ENCODE peak calls at places on chromosomes 16 and 17, in four cellular contexts. Z is SK-N-SH, R is fibroblast of lung, V is HCT116. L is an unnamed sample.
A peak's percentile ranks its signal among the peaks of the same experiment; 100 is the strongest.

GRCh38 chr17:74288785-74289184 is 14.8 kb downstream of the DNAI2 start:
- DNase-seq in Z (no peak), R (no peak), V (no peak), L (no peak)

GRCh38 chr17:21453144-21453982 is 77.2 kb downstream of the KCNJ12 start:
- DNase-seq in Z (peak; percentile 63), R (no peak), V (no peak), L (no peak)

GRCh38 chr17:32111141-32111771 is 31.0 kb upstream of the RHOT1 start:
- DNase-seq in Z (peak; percentile 60), R (peak; percentile 53), V (no peak), L (peak; percentile 72)

GRCh38 chr16:18048858-18049257 is 287.7 kb downstream of the NPIPA8 start:
- DNase-seq in Z (no peak), R (no peak), V (no peak), L (peak; percentile 10)

GRCh38 chr16:27547134-27547533 is 2.6 kb downstream of the GTF3C1 start:
- DNase-seq in Z (no peak), R (peak; percentile 82), V (no peak), L (peak; percentile 55)

GRCh38 chr16:13350000-13350399 is 448.6 kb downstream of the SHISA9 start:
- DNase-seq in Z (no peak), R (no peak), V (no peak), L (no peak)

GRCh38 chr16:25228372-25228771 is 11.6 kb downstream of the AQP8 start:
- DNase-seq in Z (no peak), R (no peak), V (no peak), L (no peak)

GRCh38 chr17:27733771-27734170 is 66.6 kb downstream of the NOS2 start:
- DNase-seq in Z (no peak), R (no peak), V (no peak), L (no peak)

GRCh38 chr16:67278773-67279295 is 498 bp upstream of the PLEKHG4 start:
- DNase-seq in Z (peak; percentile 90), R (no peak), V (no peak), L (no peak)

GRCh38 chr17:73625975-73626706 is 18.1 kb downstream of the SDK2 start:
- DNase-seq in Z (no peak), R (no peak), V (no peak), L (peak; percentile 31)

GRCh38 chr16:85137323-85138072 is 25.2 kb upstream of the CIBAR2 start:
- DNase-seq in Z (peak; percentile 96), R (peak; percentile 80), V (no peak), L (peak; percentile 92)
- H2AFZ ChIP-seq in Z (peak overlapping the region; percentile 90), R (no peak overlapping the region), V (no peak overlapping the region), L (peak overlapping the region; percentile 21)

DNA sequence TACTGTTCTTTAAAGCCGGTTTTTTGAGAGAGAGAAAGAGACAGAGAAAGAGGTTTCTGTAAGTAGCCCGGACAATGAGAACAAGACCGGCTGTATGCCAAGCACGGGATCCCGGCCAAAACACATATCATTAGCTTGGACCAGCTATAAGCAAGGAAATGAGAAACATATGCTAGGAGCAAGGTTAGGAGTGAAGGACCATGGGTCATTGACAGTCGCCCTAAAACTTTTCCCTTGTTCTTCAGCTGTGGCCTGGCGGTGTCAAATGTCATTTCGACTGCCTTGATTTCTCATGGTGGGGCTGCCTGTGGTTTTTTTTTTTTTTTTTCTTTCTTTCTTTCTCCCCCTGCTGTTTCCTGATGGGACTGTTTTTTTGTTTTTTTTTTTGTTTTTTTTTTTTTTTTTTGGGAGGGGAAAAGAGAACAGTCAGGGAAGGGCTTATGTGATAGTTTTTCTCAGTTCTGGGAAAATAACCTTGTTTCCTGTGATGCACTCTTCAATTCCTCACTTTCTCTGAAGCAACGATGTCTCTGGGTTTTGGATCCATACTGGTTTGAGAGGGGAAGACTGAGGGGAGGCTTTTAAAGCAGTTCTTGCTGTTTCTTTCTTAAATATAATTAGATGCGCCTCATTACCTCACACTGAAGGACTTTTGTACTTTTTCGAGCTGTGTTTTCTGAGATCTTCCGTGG is 124.8 kb upstream of the ZFHX3 start:
- DNase-seq in Z (peak; percentile 80), R (peak; percentile 91), V (no peak), L (peak; percentile 58)
- H3K4me3 ChIP-seq in Z (no peak overlapping the region), R (peak overlapping the region; percentile 36), V (no peak overlapping the region), L (no peak overlapping the region)

GRCh38 chr16:50709061-50709695 is 15.8 kb downstream of the NOD2 start:
- DNase-seq in Z (no peak), R (no peak), V (no peak), L (no peak)
- H2AFZ ChIP-seq in Z (no peak overlapping the region), R (no peak overlapping the region), V (no peak overlapping the region), L (no peak overlapping the region)

GRCh38 chr17:14330492-14330920 is 29.6 kb downstream of the HS3ST3B1 start:
- DNase-seq in Z (no peak), R (peak; percentile 42), V (no peak), L (no peak)
- H3K4me3 ChIP-seq in Z (no peak overlapping the region), R (no peak overlapping the region), V (no peak overlapping the region), L (no peak overlapping the region)

DNA sequence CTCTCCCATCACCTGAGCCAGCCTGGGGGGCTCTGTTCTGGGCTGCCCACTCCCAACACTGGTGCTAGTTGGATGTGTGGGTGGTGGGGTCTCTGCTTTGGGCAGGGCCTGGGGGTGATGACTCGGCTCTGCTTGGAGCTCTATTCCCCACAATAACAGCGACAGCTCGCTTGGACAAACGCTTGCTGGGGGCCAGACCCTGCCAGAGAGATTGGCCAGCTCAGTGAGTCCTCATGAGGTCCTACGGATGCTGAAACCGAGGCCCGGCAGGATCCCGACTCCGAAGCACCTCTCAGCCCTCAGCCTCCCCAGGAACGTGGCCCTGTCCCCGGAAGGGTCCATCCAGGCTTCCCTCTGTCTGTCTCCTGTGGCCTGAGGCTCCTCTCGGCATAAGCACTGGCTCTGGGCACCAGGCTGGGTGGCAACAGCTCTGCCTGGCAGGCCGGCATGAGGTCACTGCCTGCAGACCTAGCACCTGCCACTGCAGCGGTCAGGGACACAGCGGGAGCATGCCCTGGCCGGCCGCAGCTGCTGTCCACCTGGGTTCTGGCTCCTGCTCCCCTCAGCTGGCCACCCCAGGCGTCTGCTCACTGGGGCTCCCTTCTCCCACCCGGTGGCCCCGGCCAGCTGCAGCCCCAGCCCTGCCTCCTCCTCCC is 7.1 kb downstream of the NTHL1 start:
- DNase-seq in Z (peak; percentile 57), R (no peak), V (no peak), L (no peak)
- H2AFZ ChIP-seq in Z (no peak overlapping the region), R (no peak overlapping the region), V (no peak overlapping the region), L (no peak overlapping the region)

GRCh38 chr16:56192971-56193936 is 2.0 kb downstream of the GNAO1 start:
- DNase-seq in Z (peak; percentile 28), R (no peak), V (no peak), L (no peak)

GRCh38 chr16:56190903-56191806 is at the start of gene GNAO1:
- DNase-seq in Z (peak; percentile 94), R (peak; percentile 56), V (no peak), L (peak; percentile 89)

GRCh38 chr16:56192644-56192960 is 1.3 kb downstream of the GNAO1 start:
- DNase-seq in Z (no peak), R (no peak), V (no peak), L (no peak)

GRCh38 chr16:56189990-56190902 is 1.0 kb upstream of the GNAO1 start:
- DNase-seq in Z (peak; percentile 58), R (no peak), V (no peak), L (no peak)

GRCh38 chr16:56191807-56192643 is 736 bp downstream of the GNAO1 start:
- DNase-seq in Z (peak; percentile 57), R (no peak), V (no peak), L (peak; percentile 13)
- H3K4me3 ChIP-seq in Z (peak overlapping the region; percentile 55), R (peak overlapping the region; percentile 56), V (no peak overlapping the region), L (peak overlapping the region; percentile 85)

GRCh38 chr17:6666557-6666956 is 15.0 kb downstream of the C17orf100 start:
- DNase-seq in Z (no peak), R (no peak), V (no peak), L (no peak)
- H2AFZ ChIP-seq in Z (no peak overlapping the region), R (no peak overlapping the region), V (peak overlapping the region; percentile 20), L (no peak overlapping the region)

GRCh38 chr17:55577011-55577586 is 65.8 kb upstream of the SMIM36 start:
- DNase-seq in Z (no peak), R (peak; percentile 84), V (no peak), L (peak; percentile 12)

GRCh38 chr17:55580596-55581133 is 69.4 kb upstream of the SMIM36 start:
- DNase-seq in Z (no peak), R (no peak), V (no peak), L (no peak)

GRCh38 chr17:55575058-55575606 is 63.9 kb upstream of the SMIM36 start:
- DNase-seq in Z (no peak), R (no peak), V (no peak), L (no peak)

GRCh38 chr17:55576237-55576998 is 65.2 kb upstream of the SMIM36 start:
- DNase-seq in Z (no peak), R (peak; percentile 87), V (peak; percentile 15), L (peak; percentile 18)

DNA sequence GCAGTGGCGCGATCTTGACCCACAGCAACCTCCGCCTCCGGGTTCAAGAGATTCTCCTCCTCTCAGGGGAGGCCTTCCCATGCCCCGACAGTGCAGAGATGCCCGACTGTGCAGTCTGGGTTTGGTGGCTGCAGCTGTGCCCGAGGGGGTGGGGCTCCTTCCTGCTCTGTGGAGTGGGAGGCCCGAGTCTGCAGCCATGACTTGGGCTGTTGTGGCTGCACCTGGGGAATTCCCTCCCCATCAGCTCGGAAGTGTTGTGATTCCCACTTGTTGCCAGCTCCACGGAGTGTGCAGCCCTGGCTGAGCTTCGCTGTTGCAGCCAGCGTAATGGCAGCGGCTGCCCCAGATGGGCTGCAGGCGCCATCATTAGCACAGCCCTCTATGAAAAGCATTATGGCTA is 66.4 kb upstream of the SMIM36 start:
- DNase-seq in Z (no peak), R (peak; percentile 49), V (no peak), L (no peak)
- H3K4me3 ChIP-seq in Z (no peak overlapping the region), R (no peak overlapping the region), V (no peak overlapping the region), L (no peak overlapping the region)

L was measured in hepatocyte.